ENCODE peak calls at places on chromosomes 13 and 19, in eight cellular contexts. N, Y, W, B, H, G, Z and A are unnamed samples.

GRCh38 chr13:73767747-73768315 is 366.4 kb downstream of the KLF12 start:
- DNase-seq in N (peak), Y (peak), W (peak), B (peak), H (no peak), G (no peak), Z (no peak), A (no peak)

GRCh38 chr19:23415561-23416191 is 20.4 kb upstream of the ZNF91 start:
- DNase-seq in N (peak), Y (peak), W (peak), B (no peak), H (no peak), G (no peak), Z (no peak), A (no peak)

GRCh38 chr13:51297556-51297955 is 41.9 kb upstream of the SERPINE3 start:
- DNase-seq in N (no peak), Y (no peak), W (no peak), B (no peak), H (no peak), G (no peak), Z (no peak), A (no peak)

GRCh38 chr13:105255472-105255871 is 1280.0 kb downstream of the EFNB2 start:
- DNase-seq in N (no peak), Y (no peak), W (no peak), B (no peak), H (no peak), G (no peak), Z (no peak), A (no peak)

GRCh38 chr13:112185466-112185865 is 118.5 kb downstream of the SOX1 start:
- DNase-seq in N (no peak), Y (no peak), W (no peak), B (no peak), H (no peak), G (no peak), Z (no peak), A (no peak)

GRCh38 chr19:30896551-30896950 is 452.7 kb downstream of the TSHZ3 start:
- DNase-seq in N (no peak), Y (no peak), W (no peak), B (no peak), H (no peak), G (no peak), Z (no peak), A (no peak)

GRCh38 chr13:79525458-79525857 is 44.5 kb downstream of the NDFIP2 start:
- DNase-seq in N (no peak), Y (no peak), W (no peak), B (no peak), H (no peak), G (no peak), Z (no peak), A (no peak)

GRCh38 chr19:19777692-19778091 is 43.9 kb downstream of the ZNF506 start:
- DNase-seq in N (no peak), Y (no peak), W (no peak), B (no peak), H (no peak), G (no peak), Z (no peak), A (no peak)

GRCh38 chr13:30004204-30004603 is 153.8 kb upstream of the UBL3 start:
- DNase-seq in N (no peak), Y (no peak), W (no peak), B (no peak), H (no peak), G (no peak), Z (peak), A (no peak)

GRCh38 chr13:101979825-101980224 is 422.0 kb downstream of the FGF14 start:
- DNase-seq in N (no peak), Y (no peak), W (no peak), B (no peak), H (no peak), G (no peak), Z (no peak), A (no peak)

GRCh38 chr19:38975214-38975860 is at the start of gene FBXO17:
- DNase-seq in N (no peak), Y (peak), W (no peak), B (no peak), H (no peak), G (peak), Z (peak), A (peak)